ENCODE peak calls at places on chromosomes 7 and 10, in eight cellular contexts. R, Z, O, J, D, M, G and Q are unnamed samples.
A peak's percentile ranks its signal among the peaks of the same experiment; 100 is the strongest.

GRCh38 chr7:94368371-94368791 is 26.3 kb upstream of the COL1A2 start:
- DNase-seq in J (peak; percentile 20), M (no peak), Z (no peak), O (no peak), G (no peak), D (no peak), R (no peak), Q (no peak)

GRCh38 chr7:129825005-129825553 is 127.7 kb downstream of the UBE2H start:
- DNase-seq in Z (no peak), J (peak; percentile 80), G (peak; percentile 47), D (peak; percentile 30), R (peak; percentile 67), M (peak; percentile 60), O (peak; percentile 77), Q (peak; percentile 94)

GRCh38 chr7:115561341-115562110 is 469.0 kb downstream of the TFEC start:
- DNase-seq in O (no peak), M (no peak), J (no peak), D (no peak), R (no peak), Z (no peak), G (no peak), Q (no peak)

GRCh38 chr10:127402596-127403409 is 146.3 kb upstream of the NPS start:
- DNase-seq in D (no peak), Z (no peak), J (no peak), G (no peak), O (no peak), R (no peak), M (no peak), Q (no peak)

GRCh38 chr7:371119-371778 is 81.3 kb downstream of the FOXL3 start:
- DNase-seq in O (peak; percentile 55), R (no peak), J (no peak), Z (peak; percentile 27), D (no peak), M (no peak), G (peak; percentile 1), Q (peak; percentile 59)

GRCh38 chr10:21432266-21432665 is 93.2 kb downstream of the SKIDA1 start:
- DNase-seq in M (no peak), G (no peak), O (no peak), D (no peak), J (peak; percentile 66), R (no peak), Z (no peak), Q (peak; percentile 69)

GRCh38 chr7:140048989-140049338 is 13.8 kb downstream of the PARP12 start:
- DNase-seq in M (no peak), J (no peak), G (no peak), Z (no peak), O (no peak), D (no peak), R (no peak), Q (no peak)

GRCh38 chr7:137731436-137731835 is 115.3 kb downstream of the DGKI start:
- DNase-seq in Z (no peak), M (no peak), O (no peak), J (no peak), G (no peak), R (no peak), D (no peak), Q (no peak)

GRCh38 chr10:44295619-44296222 is 89.2 kb downstream of the CXCL12 start:
- DNase-seq in Z (no peak), G (no peak), D (no peak), O (no peak), M (no peak), R (no peak), J (no peak), Q (no peak)

GRCh38 chr10:4545077-4545476 is 280.9 kb upstream of the AKR1E2 start:
- DNase-seq in Z (no peak), R (no peak), G (no peak), J (no peak), D (no peak), O (no peak), M (no peak), Q (no peak)

GRCh38 chr10:476458-476780 is 213.0 kb downstream of the DIP2C start:
- DNase-seq in J (no peak), D (no peak), R (no peak), M (no peak), G (no peak), O (no peak), Z (no peak), Q (no peak)

GRCh38 chr7:12031638-12032037 is 179.5 kb upstream of the TMEM106B start:
- DNase-seq in O (no peak), G (no peak), D (no peak), M (no peak), R (no peak), J (peak; percentile 43), Z (no peak), Q (no peak)

GRCh38 chr7:142469653-142470335 is 211.9 kb upstream of the PRSS58 start:
- DNase-seq in J (no peak), O (no peak), G (no peak), Z (no peak), M (no peak), D (no peak), R (no peak), Q (no peak)

GRCh38 chr7:88480901-88481300 is 174.2 kb upstream of the STEAP4 start:
- DNase-seq in J (no peak), Z (no peak), M (no peak), R (no peak), D (no peak), G (no peak), O (peak; percentile 22), Q (no peak)

GRCh38 chr7:150685219-150686029 is at the start of gene GIMAP2:
- DNase-seq in Z (no peak), R (no peak), D (no peak), M (no peak), G (no peak), J (peak; percentile 43), O (peak; percentile 38), Q (no peak)

GRCh38 chr7:106326594-106327537 is 42.1 kb upstream of the NAMPT start:
- DNase-seq in J (no peak), R (no peak), G (no peak), D (no peak), O (no peak), Z (no peak), M (no peak), Q (no peak)

GRCh38 chr7:93004906-93005305 is 112.9 kb downstream of the SAMD9 start:
- DNase-seq in D (no peak), G (no peak), R (no peak), J (no peak), Z (no peak), O (no peak), M (no peak), Q (no peak)

GRCh38 chr7:159016591-159016990 is 128.1 kb downstream of the VIPR2 start:
- DNase-seq in M (no peak), D (no peak), J (no peak), O (no peak), Z (no peak), G (no peak), R (no peak), Q (no peak)
- H3K9me3 ChIP-seq in M (no peaks in the 10 kb centered on the region), D (no peaks in the 10 kb centered on the region), J (peaks cover 4% of the 10 kb centered on the region), O (no peaks in the 10 kb centered on the region), Z (no peaks in the 10 kb centered on the region), G (no peaks in the 10 kb centered on the region), R (no peaks in the 10 kb centered on the region), Q (peaks cover 3% of the 10 kb centered on the region)

GRCh38 chr10:87713707-87714106 is 54.0 kb downstream of the PAPSS2 start:
- DNase-seq in M (no peak), G (no peak), D (no peak), J (no peak), Z (no peak), R (no peak), O (no peak), Q (no peak)
- TF ChIP-seq CTCF in M (no peak), G (no peak), D (no peak), J (no peak), Z (no peak), R (no peak), O (no peak), Q (no peak)

GRCh38 chr10:28878236-28878970 is 201.1 kb downstream of the BAMBI start:
- DNase-seq in O (no peak), R (no peak), G (no peak), J (no peak), M (no peak), D (no peak), Z (no peak), Q (no peak)
- H3K9me3 ChIP-seq in O (no peaks in the 10 kb centered on the region), R (peaks cover 3% of the 10 kb centered on the region), G (no peaks in the 10 kb centered on the region), J (no peaks in the 10 kb centered on the region), M (no peaks in the 10 kb centered on the region), D (no peaks in the 10 kb centered on the region), Z (no peaks in the 10 kb centered on the region), Q (no peaks in the 10 kb centered on the region)

GRCh38 chr10:122468923-122469781 is 7.8 kb downstream of the HTRA1 start:
- DNase-seq in O (no peak), R (no peak), M (peak; percentile 43), D (peak; percentile 45), J (peak; percentile 99), Z (no peak), G (no peak), Q (no peak)
- TF ChIP-seq CTCF in O (no peak), R (no peak), M (no peak), D (no peak), J (peak; percentile 29), Z (no peak), G (no peak), Q (no peak)

GRCh38 chr10:96168546-96168945 is 38.4 kb downstream of the ZNF518A start:
- DNase-seq in M (no peak), R (no peak), O (no peak), Z (no peak), D (no peak), J (no peak), G (no peak), Q (no peak)

GRCh38 chr10:96176985-96177384 is 46.9 kb downstream of the ZNF518A start:
- DNase-seq in Z (no peak), M (no peak), D (no peak), O (no peak), J (no peak), R (no peak), G (no peak), Q (no peak)

GRCh38 chr10:96170212-96170611 is 40.1 kb downstream of the ZNF518A start:
- DNase-seq in R (no peak), J (no peak), M (no peak), G (no peak), O (no peak), D (no peak), Z (no peak), Q (no peak)

DNA sequence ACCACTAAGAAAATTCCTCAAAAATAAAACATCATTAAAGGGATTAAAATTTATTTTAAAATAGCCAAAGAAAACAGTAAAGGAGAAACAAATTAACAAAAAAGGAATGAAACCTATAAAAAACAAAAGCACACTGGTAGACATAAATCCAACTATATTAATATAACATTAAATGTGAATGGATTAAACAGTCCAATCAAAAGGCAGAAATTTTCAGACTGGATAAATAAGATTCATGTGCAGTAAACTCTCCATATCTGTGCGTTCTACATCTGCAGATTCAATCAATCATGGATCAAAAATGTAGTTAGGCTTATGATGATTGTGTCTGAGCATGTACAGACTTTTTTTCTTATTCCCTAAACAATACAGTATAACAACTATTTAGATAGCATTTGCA is 42.6 kb downstream of the ZNF518A start:
- DNase-seq in R (no peak), M (no peak), J (no peak), D (no peak), Z (no peak), O (no peak), G (no peak), Q (no peak)
- H3K9me3 ChIP-seq in R (peaks cover 8% of the 10 kb centered on the region), M (peaks cover 50% of the 10 kb centered on the region), J (peaks cover 4% of the 10 kb centered on the region), D (peaks cover 6% of the 10 kb centered on the region), Z (peaks cover 50% of the 10 kb centered on the region), O (no peaks in the 10 kb centered on the region), G (peaks cover 77% of the 10 kb centered on the region), Q (peaks cover 25% of the 10 kb centered on the region)